ENCODE peak calls at places on chromosome 12, in seven cellular contexts. One of them, this sample, is unnamed.

GRCh38 chr12:72432037-72432604 is 160.0 kb downstream of the TRHDE start:
- DNase-seq in hippocampal formation: no peak
- DNase-seq in T-helper 2 cell: no peak
- DNase-seq in pancreas: peak
- DNase-seq in NCI-H2081: no peak
- DNase-seq in kidney tubule cell: no peak
- DNase-seq in activated CD4-positive, alpha-beta memory T cell treated with anti-CD3 and anti-CD28 coated beads, Interleukin-2, amount 10 ng/mL, durations not matched to agents 7 days and 5 days: no peak
- DNase-seq in this sample: no peak

GRCh38 chr12:51270847-51271518 is 768 bp upstream of the SMAGP start:
- DNase-seq in hippocampal formation: no peak
- DNase-seq in T-helper 2 cell: no peak
- DNase-seq in pancreas: no peak
- DNase-seq in NCI-H2081: no peak
- DNase-seq in kidney tubule cell: peak
- DNase-seq in activated CD4-positive, alpha-beta memory T cell treated with anti-CD3 and anti-CD28 coated beads, Interleukin-2, amount 10 ng/mL, durations not matched to agents 7 days and 5 days: no peak
- DNase-seq in this sample: no peak

GRCh38 chr12:119744900-119745606 is 77.1 kb downstream of the PRKAB1 start:
- DNase-seq in hippocampal formation: no peak
- DNase-seq in T-helper 2 cell: no peak
- DNase-seq in pancreas: no peak
- DNase-seq in NCI-H2081: no peak
- DNase-seq in kidney tubule cell: no peak
- DNase-seq in activated CD4-positive, alpha-beta memory T cell treated with anti-CD3 and anti-CD28 coated beads, Interleukin-2, amount 10 ng/mL, durations not matched to agents 7 days and 5 days: no peak
- DNase-seq in this sample: no peak

GRCh38 chr12:4117386-4118016 is 156.1 kb upstream of the CCND2 start:
- DNase-seq in hippocampal formation: no peak
- DNase-seq in T-helper 2 cell: no peak
- DNase-seq in pancreas: no peak
- DNase-seq in NCI-H2081: no peak
- DNase-seq in kidney tubule cell: no peak
- DNase-seq in activated CD4-positive, alpha-beta memory T cell treated with anti-CD3 and anti-CD28 coated beads, Interleukin-2, amount 10 ng/mL, durations not matched to agents 7 days and 5 days: no peak
- DNase-seq in this sample: no peak

GRCh38 chr12:122403831-122404230 is 18.6 kb downstream of the CLIP1 start:
- DNase-seq in hippocampal formation: no peak
- DNase-seq in T-helper 2 cell: no peak
- DNase-seq in pancreas: no peak
- DNase-seq in NCI-H2081: no peak
- DNase-seq in kidney tubule cell: no peak
- DNase-seq in activated CD4-positive, alpha-beta memory T cell treated with anti-CD3 and anti-CD28 coated beads, Interleukin-2, amount 10 ng/mL, durations not matched to agents 7 days and 5 days: no peak
- DNase-seq in this sample: no peak

GRCh38 chr12:53190108-53190729 is 9.5 kb upstream of the CSAD start:
- DNase-seq in hippocampal formation: no peak
- DNase-seq in T-helper 2 cell: no peak
- DNase-seq in pancreas: peak
- DNase-seq in NCI-H2081: peak
- DNase-seq in kidney tubule cell: peak
- DNase-seq in activated CD4-positive, alpha-beta memory T cell treated with anti-CD3 and anti-CD28 coated beads, Interleukin-2, amount 10 ng/mL, durations not matched to agents 7 days and 5 days: peak
- DNase-seq in this sample: no peak

GRCh38 chr12:77878901-77879300 is 48.2 kb downstream of the NAV3 start:
- DNase-seq in hippocampal formation: no peak
- DNase-seq in T-helper 2 cell: no peak
- DNase-seq in pancreas: no peak
- DNase-seq in NCI-H2081: no peak
- DNase-seq in kidney tubule cell: no peak
- DNase-seq in activated CD4-positive, alpha-beta memory T cell treated with anti-CD3 and anti-CD28 coated beads, Interleukin-2, amount 10 ng/mL, durations not matched to agents 7 days and 5 days: no peak
- DNase-seq in this sample: no peak

GRCh38 chr12:113066806-113067400 is 10.4 kb downstream of the DTX1 start:
- DNase-seq in hippocampal formation: peak
- DNase-seq in T-helper 2 cell: no peak
- DNase-seq in pancreas: no peak
- DNase-seq in NCI-H2081: peak
- DNase-seq in kidney tubule cell: no peak
- DNase-seq in activated CD4-positive, alpha-beta memory T cell treated with anti-CD3 and anti-CD28 coated beads, Interleukin-2, amount 10 ng/mL, durations not matched to agents 7 days and 5 days: no peak
- DNase-seq in this sample: no peak

GRCh38 chr12:65540140-65540539 is 261.7 kb downstream of the MSRB3 start:
- DNase-seq in hippocampal formation: no peak
- DNase-seq in T-helper 2 cell: no peak
- DNase-seq in pancreas: no peak
- DNase-seq in NCI-H2081: no peak
- DNase-seq in kidney tubule cell: no peak
- DNase-seq in activated CD4-positive, alpha-beta memory T cell treated with anti-CD3 and anti-CD28 coated beads, Interleukin-2, amount 10 ng/mL, durations not matched to agents 7 days and 5 days: no peak
- DNase-seq in this sample: no peak

GRCh38 chr12:29782285-29782820 is 1.4 kb downstream of the TMTC1 start:
- DNase-seq in hippocampal formation: no peak
- DNase-seq in T-helper 2 cell: no peak
- DNase-seq in pancreas: peak
- DNase-seq in NCI-H2081: no peak
- DNase-seq in kidney tubule cell: peak
- DNase-seq in activated CD4-positive, alpha-beta memory T cell treated with anti-CD3 and anti-CD28 coated beads, Interleukin-2, amount 10 ng/mL, durations not matched to agents 7 days and 5 days: no peak
- DNase-seq in this sample: no peak

GRCh38 chr12:31368666-31369361 is 42.9 kb upstream of the SINHCAF start:
- DNase-seq in hippocampal formation: no peak
- DNase-seq in T-helper 2 cell: no peak
- DNase-seq in pancreas: no peak
- DNase-seq in NCI-H2081: no peak
- DNase-seq in kidney tubule cell: no peak
- DNase-seq in activated CD4-positive, alpha-beta memory T cell treated with anti-CD3 and anti-CD28 coated beads, Interleukin-2, amount 10 ng/mL, durations not matched to agents 7 days and 5 days: no peak
- DNase-seq in this sample: no peak

GRCh38 chr12:30437044-30437443 is 258.6 kb downstream of the IPO8 start:
- DNase-seq in hippocampal formation: no peak
- DNase-seq in T-helper 2 cell: no peak
- DNase-seq in pancreas: no peak
- DNase-seq in NCI-H2081: no peak
- DNase-seq in kidney tubule cell: no peak
- DNase-seq in activated CD4-positive, alpha-beta memory T cell treated with anti-CD3 and anti-CD28 coated beads, Interleukin-2, amount 10 ng/mL, durations not matched to agents 7 days and 5 days: no peak
- DNase-seq in this sample: no peak

GRCh38 chr12:74906224-74906623 is 303.4 kb downstream of the KCNC2 start:
- DNase-seq in hippocampal formation: no peak
- DNase-seq in T-helper 2 cell: no peak
- DNase-seq in pancreas: no peak
- DNase-seq in NCI-H2081: no peak
- DNase-seq in kidney tubule cell: no peak
- DNase-seq in activated CD4-positive, alpha-beta memory T cell treated with anti-CD3 and anti-CD28 coated beads, Interleukin-2, amount 10 ng/mL, durations not matched to agents 7 days and 5 days: no peak
- DNase-seq in this sample: no peak

GRCh38 chr12:107320031-107320928 is 226.9 kb upstream of the CRY1 start:
- DNase-seq in hippocampal formation: no peak
- DNase-seq in T-helper 2 cell: no peak
- DNase-seq in pancreas: no peak
- DNase-seq in NCI-H2081: peak
- DNase-seq in kidney tubule cell: peak
- DNase-seq in activated CD4-positive, alpha-beta memory T cell treated with anti-CD3 and anti-CD28 coated beads, Interleukin-2, amount 10 ng/mL, durations not matched to agents 7 days and 5 days: peak
- DNase-seq in this sample: no peak

GRCh38 chr12:13606290-13606689 is 375.1 kb downstream of the GRIN2B start:
- DNase-seq in hippocampal formation: no peak
- DNase-seq in T-helper 2 cell: no peak
- DNase-seq in pancreas: no peak
- DNase-seq in NCI-H2081: no peak
- DNase-seq in kidney tubule cell: no peak
- DNase-seq in activated CD4-positive, alpha-beta memory T cell treated with anti-CD3 and anti-CD28 coated beads, Interleukin-2, amount 10 ng/mL, durations not matched to agents 7 days and 5 days: no peak
- DNase-seq in this sample: no peak

GRCh38 chr12:15982471-15982870 is 71.3 kb downstream of the DERA start:
- DNase-seq in hippocampal formation: no peak
- DNase-seq in T-helper 2 cell: no peak
- DNase-seq in pancreas: no peak
- DNase-seq in NCI-H2081: peak
- DNase-seq in kidney tubule cell: peak
- DNase-seq in activated CD4-positive, alpha-beta memory T cell treated with anti-CD3 and anti-CD28 coated beads, Interleukin-2, amount 10 ng/mL, durations not matched to agents 7 days and 5 days: no peak
- DNase-seq in this sample: no peak

GRCh38 chr12:50246873-50247612 is 36.3 kb downstream of the LIMA1 start:
- DNase-seq in hippocampal formation: no peak
- DNase-seq in T-helper 2 cell: no peak
- DNase-seq in pancreas: peak
- DNase-seq in NCI-H2081: no peak
- DNase-seq in kidney tubule cell: peak
- DNase-seq in activated CD4-positive, alpha-beta memory T cell treated with anti-CD3 and anti-CD28 coated beads, Interleukin-2, amount 10 ng/mL, durations not matched to agents 7 days and 5 days: peak
- DNase-seq in this sample: no peak

GRCh38 chr12:92745874-92746553 is 43.2 kb downstream of the PLEKHG7 start:
- DNase-seq in hippocampal formation: peak
- DNase-seq in T-helper 2 cell: no peak
- DNase-seq in pancreas: peak
- DNase-seq in NCI-H2081: peak
- DNase-seq in kidney tubule cell: peak
- DNase-seq in activated CD4-positive, alpha-beta memory T cell treated with anti-CD3 and anti-CD28 coated beads, Interleukin-2, amount 10 ng/mL, durations not matched to agents 7 days and 5 days: no peak
- DNase-seq in this sample: no peak

GRCh38 chr12:28606967-28607557 is 416.8 kb downstream of the CCDC91 start:
- DNase-seq in hippocampal formation: no peak
- DNase-seq in T-helper 2 cell: no peak
- DNase-seq in pancreas: no peak
- DNase-seq in NCI-H2081: no peak
- DNase-seq in kidney tubule cell: no peak
- DNase-seq in activated CD4-positive, alpha-beta memory T cell treated with anti-CD3 and anti-CD28 coated beads, Interleukin-2, amount 10 ng/mL, durations not matched to agents 7 days and 5 days: no peak
- DNase-seq in this sample: no peak

GRCh38 chr12:45290218-45290609 is 74.3 kb downstream of the ANO6 start:
- DNase-seq in hippocampal formation: no peak
- DNase-seq in T-helper 2 cell: no peak
- DNase-seq in pancreas: no peak
- DNase-seq in NCI-H2081: no peak
- DNase-seq in kidney tubule cell: peak
- DNase-seq in activated CD4-positive, alpha-beta memory T cell treated with anti-CD3 and anti-CD28 coated beads, Interleukin-2, amount 10 ng/mL, durations not matched to agents 7 days and 5 days: no peak
- DNase-seq in this sample: no peak

GRCh38 chr12:123912415-123913385 is 59.9 kb downstream of the CCDC92 start:
- DNase-seq in hippocampal formation: no peak
- DNase-seq in T-helper 2 cell: no peak
- DNase-seq in pancreas: no peak
- DNase-seq in NCI-H2081: peak
- DNase-seq in kidney tubule cell: no peak
- DNase-seq in activated CD4-positive, alpha-beta memory T cell treated with anti-CD3 and anti-CD28 coated beads, Interleukin-2, amount 10 ng/mL, durations not matched to agents 7 days and 5 days: no peak
- DNase-seq in this sample: no peak

GRCh38 chr12:27505124-27505523 is 18.9 kb upstream of the PPFIBP1 start:
- DNase-seq in hippocampal formation: no peak
- DNase-seq in T-helper 2 cell: no peak
- DNase-seq in pancreas: no peak
- DNase-seq in NCI-H2081: no peak
- DNase-seq in kidney tubule cell: no peak
- DNase-seq in activated CD4-positive, alpha-beta memory T cell treated with anti-CD3 and anti-CD28 coated beads, Interleukin-2, amount 10 ng/mL, durations not matched to agents 7 days and 5 days: no peak
- DNase-seq in this sample: no peak

GRCh38 chr12:114131824-114132223 is 165.7 kb upstream of the RBM19 start:
- DNase-seq in hippocampal formation: no peak
- DNase-seq in T-helper 2 cell: no peak
- DNase-seq in pancreas: no peak
- DNase-seq in NCI-H2081: no peak
- DNase-seq in kidney tubule cell: no peak
- DNase-seq in activated CD4-positive, alpha-beta memory T cell treated with anti-CD3 and anti-CD28 coated beads, Interleukin-2, amount 10 ng/mL, durations not matched to agents 7 days and 5 days: no peak
- DNase-seq in this sample: no peak

GRCh38 chr12:20383612-20384011 is 15.3 kb downstream of the PDE3A start:
- DNase-seq in hippocampal formation: no peak
- DNase-seq in T-helper 2 cell: no peak
- DNase-seq in pancreas: no peak
- DNase-seq in NCI-H2081: no peak
- DNase-seq in kidney tubule cell: no peak
- DNase-seq in activated CD4-positive, alpha-beta memory T cell treated with anti-CD3 and anti-CD28 coated beads, Interleukin-2, amount 10 ng/mL, durations not matched to agents 7 days and 5 days: no peak
- DNase-seq in this sample: no peak

GRCh38 chr12:2384533-2385328 is 331.9 kb downstream of the CACNA1C start:
- DNase-seq in hippocampal formation: no peak
- DNase-seq in T-helper 2 cell: no peak
- DNase-seq in pancreas: no peak
- DNase-seq in NCI-H2081: no peak
- DNase-seq in kidney tubule cell: peak
- DNase-seq in activated CD4-positive, alpha-beta memory T cell treated with anti-CD3 and anti-CD28 coated beads, Interleukin-2, amount 10 ng/mL, durations not matched to agents 7 days and 5 days: no peak
- DNase-seq in this sample: no peak

GRCh38 chr12:9615420-9616135 is 7.9 kb upstream of the KLRB1 start:
- DNase-seq in hippocampal formation: no peak
- DNase-seq in T-helper 2 cell: no peak
- DNase-seq in pancreas: no peak
- DNase-seq in NCI-H2081: no peak
- DNase-seq in kidney tubule cell: no peak
- DNase-seq in activated CD4-positive, alpha-beta memory T cell treated with anti-CD3 and anti-CD28 coated beads, Interleukin-2, amount 10 ng/mL, durations not matched to agents 7 days and 5 days: peak
- DNase-seq in this sample: no peak